ENCODE peak calls at places on chromosomes 2 and 18, in nine cellular contexts. One of them, this sample, is unnamed.

GRCh38 chr2:97673187-97673914 is 3.8 kb downstream of the C2orf92 start:
- DNase-seq in astrocyte of the spinal cord: no peak
- DNase-seq in breast epithelium: no peak
- DNase-seq in omental fat pad: no peak
- DNase-seq in tibial artery: no peak
- DNase-seq in fibroblast of lung: peak
- DNase-seq in lower lobe of right lung: no peak
- DNase-seq in mucosa of descending colon: no peak
- DNase-seq in adrenal gland: no peak
- DNase-seq in this sample: no peak

GRCh38 chr2:33405180-33406105 is 71.0 kb upstream of the RASGRP3 start:
- DNase-seq in astrocyte of the spinal cord: peak
- DNase-seq in breast epithelium: no peak
- DNase-seq in omental fat pad: no peak
- DNase-seq in tibial artery: no peak
- DNase-seq in fibroblast of lung: peak
- DNase-seq in lower lobe of right lung: no peak
- DNase-seq in mucosa of descending colon: no peak
- DNase-seq in adrenal gland: no peak
- DNase-seq in this sample: no peak

GRCh38 chr2:173684896-173685485 is 280.2 kb downstream of the SP3 start:
- DNase-seq in astrocyte of the spinal cord: no peak
- DNase-seq in breast epithelium: no peak
- DNase-seq in omental fat pad: no peak
- DNase-seq in tibial artery: no peak
- DNase-seq in fibroblast of lung: no peak
- DNase-seq in lower lobe of right lung: no peak
- DNase-seq in mucosa of descending colon: no peak
- DNase-seq in adrenal gland: no peak
- DNase-seq in this sample: no peak

GRCh38 chr18:50926521-50926920 is 41.3 kb upstream of the ELAC1 start:
- DNase-seq in astrocyte of the spinal cord: no peak
- DNase-seq in breast epithelium: no peak
- DNase-seq in omental fat pad: no peak
- DNase-seq in tibial artery: no peak
- DNase-seq in fibroblast of lung: no peak
- DNase-seq in lower lobe of right lung: no peak
- DNase-seq in mucosa of descending colon: no peak
- DNase-seq in adrenal gland: no peak
- DNase-seq in this sample: no peak

GRCh38 chr2:98559581-98559980 is 48.7 kb downstream of the COA5 start:
- DNase-seq in astrocyte of the spinal cord: no peak
- DNase-seq in breast epithelium: no peak
- DNase-seq in omental fat pad: no peak
- DNase-seq in tibial artery: no peak
- DNase-seq in fibroblast of lung: peak
- DNase-seq in lower lobe of right lung: no peak
- DNase-seq in mucosa of descending colon: no peak
- DNase-seq in adrenal gland: no peak
- DNase-seq in this sample: no peak

GRCh38 chr2:142673836-142674235 is 203.6 kb upstream of the KYNU start:
- DNase-seq in astrocyte of the spinal cord: no peak
- DNase-seq in breast epithelium: no peak
- DNase-seq in omental fat pad: no peak
- DNase-seq in tibial artery: no peak
- DNase-seq in fibroblast of lung: no peak
- DNase-seq in lower lobe of right lung: no peak
- DNase-seq in mucosa of descending colon: no peak
- DNase-seq in adrenal gland: no peak
- DNase-seq in this sample: no peak

GRCh38 chr2:144084114-144084661 is 435.7 kb downstream of the ZEB2 start:
- DNase-seq in astrocyte of the spinal cord: peak
- DNase-seq in breast epithelium: no peak
- DNase-seq in omental fat pad: no peak
- DNase-seq in tibial artery: no peak
- DNase-seq in fibroblast of lung: peak
- DNase-seq in lower lobe of right lung: no peak
- DNase-seq in mucosa of descending colon: no peak
- DNase-seq in adrenal gland: no peak
- DNase-seq in this sample: no peak

GRCh38 chr2:227035678-227036077 is 128.3 kb downstream of the COL4A4 start:
- DNase-seq in astrocyte of the spinal cord: no peak
- DNase-seq in breast epithelium: no peak
- DNase-seq in omental fat pad: no peak
- DNase-seq in tibial artery: no peak
- DNase-seq in fibroblast of lung: peak
- DNase-seq in lower lobe of right lung: no peak
- DNase-seq in mucosa of descending colon: no peak
- DNase-seq in adrenal gland: no peak
- DNase-seq in this sample: no peak

GRCh38 chr2:200025717-200026116 is 70.3 kb downstream of the MAIP1 start:
- DNase-seq in astrocyte of the spinal cord: no peak
- DNase-seq in breast epithelium: no peak
- DNase-seq in omental fat pad: no peak
- DNase-seq in tibial artery: no peak
- DNase-seq in fibroblast of lung: no peak
- DNase-seq in lower lobe of right lung: no peak
- DNase-seq in mucosa of descending colon: no peak
- DNase-seq in adrenal gland: no peak
- DNase-seq in this sample: no peak

GRCh38 chr18:75958683-75959082 is 531.2 kb upstream of the SMIM21 start:
- DNase-seq in astrocyte of the spinal cord: no peak
- DNase-seq in breast epithelium: no peak
- DNase-seq in omental fat pad: no peak
- DNase-seq in tibial artery: no peak
- DNase-seq in fibroblast of lung: no peak
- DNase-seq in lower lobe of right lung: no peak
- DNase-seq in mucosa of descending colon: no peak
- DNase-seq in adrenal gland: no peak
- DNase-seq in this sample: no peak

GRCh38 chr2:36710858-36711520 is 14.5 kb downstream of the VIT start:
- DNase-seq in astrocyte of the spinal cord: no peak
- DNase-seq in breast epithelium: no peak
- DNase-seq in omental fat pad: no peak
- DNase-seq in tibial artery: no peak
- DNase-seq in fibroblast of lung: no peak
- DNase-seq in lower lobe of right lung: no peak
- DNase-seq in mucosa of descending colon: no peak
- DNase-seq in adrenal gland: no peak
- DNase-seq in this sample: no peak

GRCh38 chr18:76256897-76257500 is 238.0 kb downstream of the ZNF516 start:
- DNase-seq in astrocyte of the spinal cord: peak
- DNase-seq in breast epithelium: no peak
- DNase-seq in omental fat pad: no peak
- DNase-seq in tibial artery: no peak
- DNase-seq in fibroblast of lung: peak
- DNase-seq in lower lobe of right lung: no peak
- DNase-seq in mucosa of descending colon: peak
- DNase-seq in adrenal gland: no peak
- DNase-seq in this sample: no peak

GRCh38 chr2:102273619-102274211 is 37.6 kb upstream of the IL1RL1 start:
- DNase-seq in astrocyte of the spinal cord: peak
- DNase-seq in breast epithelium: no peak
- DNase-seq in omental fat pad: no peak
- DNase-seq in tibial artery: no peak
- DNase-seq in fibroblast of lung: no peak
- DNase-seq in lower lobe of right lung: no peak
- DNase-seq in mucosa of descending colon: no peak
- DNase-seq in adrenal gland: no peak
- DNase-seq in this sample: peak

GRCh38 chr18:76553715-76554603 is 58.9 kb upstream of the ZNF516 start:
- DNase-seq in astrocyte of the spinal cord: no peak
- DNase-seq in breast epithelium: no peak
- DNase-seq in omental fat pad: no peak
- DNase-seq in tibial artery: no peak
- DNase-seq in fibroblast of lung: peak
- DNase-seq in lower lobe of right lung: no peak
- DNase-seq in mucosa of descending colon: peak
- DNase-seq in adrenal gland: no peak
- DNase-seq in this sample: peak

GRCh38 chr18:37563810-37564511 is 1.6 kb downstream of the CELF4 start:
- DNase-seq in astrocyte of the spinal cord: no peak
- DNase-seq in breast epithelium: no peak
- DNase-seq in omental fat pad: no peak
- DNase-seq in tibial artery: no peak
- DNase-seq in fibroblast of lung: no peak
- DNase-seq in lower lobe of right lung: no peak
- DNase-seq in mucosa of descending colon: no peak
- DNase-seq in adrenal gland: no peak
- DNase-seq in this sample: no peak

GRCh38 chr18:7174359-7175107 is 56.4 kb upstream of the LRRC30 start:
- DNase-seq in astrocyte of the spinal cord: no peak
- DNase-seq in breast epithelium: peak
- DNase-seq in omental fat pad: no peak
- DNase-seq in tibial artery: no peak
- DNase-seq in fibroblast of lung: no peak
- DNase-seq in lower lobe of right lung: no peak
- DNase-seq in mucosa of descending colon: no peak
- DNase-seq in adrenal gland: peak
- DNase-seq in this sample: no peak

GRCh38 chr18:7173216-7173615 is 55.6 kb upstream of the LAMA1 start:
- DNase-seq in astrocyte of the spinal cord: no peak
- DNase-seq in breast epithelium: no peak
- DNase-seq in omental fat pad: no peak
- DNase-seq in tibial artery: no peak
- DNase-seq in fibroblast of lung: no peak
- DNase-seq in lower lobe of right lung: no peak
- DNase-seq in mucosa of descending colon: no peak
- DNase-seq in adrenal gland: no peak
- DNase-seq in this sample: no peak

GRCh38 chr18:7172611-7173010 is 55.0 kb upstream of the LAMA1 start:
- DNase-seq in astrocyte of the spinal cord: no peak
- DNase-seq in breast epithelium: no peak
- DNase-seq in omental fat pad: no peak
- DNase-seq in tibial artery: no peak
- DNase-seq in fibroblast of lung: peak
- DNase-seq in lower lobe of right lung: no peak
- DNase-seq in mucosa of descending colon: no peak
- DNase-seq in adrenal gland: no peak
- DNase-seq in this sample: no peak

DNA sequence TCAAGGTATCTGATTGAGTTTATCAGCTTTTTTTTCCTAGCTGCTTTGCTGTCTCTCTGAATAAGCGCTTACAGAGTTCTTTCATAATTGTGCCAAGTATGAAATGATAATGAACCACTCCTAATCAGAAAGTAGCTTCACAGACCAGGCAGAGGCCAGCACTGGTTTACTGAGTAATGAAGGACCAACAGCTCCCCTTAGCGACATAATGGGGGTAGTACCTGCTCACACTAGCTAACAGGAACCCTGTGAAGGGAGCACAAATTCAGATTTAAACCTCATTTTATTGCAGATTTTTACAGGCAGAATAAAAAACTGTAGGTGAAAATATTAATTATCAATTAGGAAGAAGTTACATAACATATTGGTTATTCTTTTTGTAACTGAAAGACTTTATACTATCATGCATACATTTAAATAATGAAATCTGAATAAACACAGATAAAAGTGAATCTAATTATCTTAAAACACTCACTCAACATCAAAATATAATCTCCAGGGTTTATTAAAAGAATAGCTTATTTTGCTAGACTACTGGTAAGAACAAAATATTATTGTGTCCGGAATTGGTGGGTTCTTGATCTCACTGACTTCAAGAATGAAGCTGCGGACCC is 53.7 kb upstream of the LRRC30 start:
- DNase-seq in astrocyte of the spinal cord: peak
- DNase-seq in breast epithelium: peak
- DNase-seq in omental fat pad: peak
- DNase-seq in tibial artery: peak
- DNase-seq in fibroblast of lung: peak
- DNase-seq in lower lobe of right lung: no peak
- DNase-seq in mucosa of descending colon: peak
- DNase-seq in adrenal gland: peak
- DNase-seq in this sample: no peak
- TF ChIP-seq CTCF in astrocyte of the spinal cord: peak
- TF ChIP-seq CTCF in breast epithelium: peak
- TF ChIP-seq CTCF in omental fat pad: no peak
- TF ChIP-seq CTCF in tibial artery: peak
- TF ChIP-seq CTCF in fibroblast of lung: peak
- TF ChIP-seq CTCF in lower lobe of right lung: peak
- TF ChIP-seq CTCF in mucosa of descending colon: peak
- TF ChIP-seq CTCF in adrenal gland: peak
- TF ChIP-seq CTCF in this sample: peak

GRCh38 chr2:196431957-196432356 is 207.6 kb upstream of the CCDC150 start:
- DNase-seq in astrocyte of the spinal cord: peak
- DNase-seq in breast epithelium: no peak
- DNase-seq in omental fat pad: no peak
- DNase-seq in tibial artery: no peak
- DNase-seq in fibroblast of lung: peak
- DNase-seq in lower lobe of right lung: no peak
- DNase-seq in mucosa of descending colon: no peak
- DNase-seq in adrenal gland: no peak
- DNase-seq in this sample: no peak
- TF ChIP-seq CTCF in astrocyte of the spinal cord: peak
- TF ChIP-seq CTCF in breast epithelium: no peak
- TF ChIP-seq CTCF in omental fat pad: no peak
- TF ChIP-seq CTCF in tibial artery: no peak
- TF ChIP-seq CTCF in fibroblast of lung: peak
- TF ChIP-seq CTCF in lower lobe of right lung: peak
- TF ChIP-seq CTCF in mucosa of descending colon: no peak
- TF ChIP-seq CTCF in adrenal gland: no peak
- TF ChIP-seq CTCF in this sample: no peak

DNA sequence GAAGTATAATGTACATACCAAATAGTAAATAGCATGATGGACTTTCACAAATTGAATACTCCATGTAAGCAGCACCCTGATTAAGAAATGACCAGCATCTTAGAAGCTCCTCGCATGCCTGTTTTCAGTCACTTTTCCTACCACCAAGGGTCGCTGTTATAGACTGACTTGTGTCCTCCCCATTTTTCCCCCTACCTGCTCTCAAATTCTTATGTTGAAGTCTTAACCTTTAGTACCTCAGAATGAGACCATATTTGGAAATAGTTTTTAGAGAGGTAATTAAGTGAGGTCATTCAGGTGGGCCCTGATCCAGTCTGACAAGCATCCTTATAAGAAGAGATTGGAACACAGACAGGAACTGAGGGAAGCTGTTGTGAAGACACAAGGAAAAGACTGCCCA is 125.9 kb downstream of the LYPD6 start:
- DNase-seq in astrocyte of the spinal cord: no peak
- DNase-seq in breast epithelium: no peak
- DNase-seq in omental fat pad: no peak
- DNase-seq in tibial artery: no peak
- DNase-seq in fibroblast of lung: no peak
- DNase-seq in lower lobe of right lung: no peak
- DNase-seq in mucosa of descending colon: no peak
- DNase-seq in adrenal gland: no peak
- DNase-seq in this sample: no peak
- TF ChIP-seq CTCF in astrocyte of the spinal cord: no peak
- TF ChIP-seq CTCF in breast epithelium: no peak
- TF ChIP-seq CTCF in omental fat pad: no peak
- TF ChIP-seq CTCF in tibial artery: no peak
- TF ChIP-seq CTCF in fibroblast of lung: no peak
- TF ChIP-seq CTCF in lower lobe of right lung: no peak
- TF ChIP-seq CTCF in mucosa of descending colon: no peak
- TF ChIP-seq CTCF in adrenal gland: no peak
- TF ChIP-seq CTCF in this sample: no peak

DNA sequence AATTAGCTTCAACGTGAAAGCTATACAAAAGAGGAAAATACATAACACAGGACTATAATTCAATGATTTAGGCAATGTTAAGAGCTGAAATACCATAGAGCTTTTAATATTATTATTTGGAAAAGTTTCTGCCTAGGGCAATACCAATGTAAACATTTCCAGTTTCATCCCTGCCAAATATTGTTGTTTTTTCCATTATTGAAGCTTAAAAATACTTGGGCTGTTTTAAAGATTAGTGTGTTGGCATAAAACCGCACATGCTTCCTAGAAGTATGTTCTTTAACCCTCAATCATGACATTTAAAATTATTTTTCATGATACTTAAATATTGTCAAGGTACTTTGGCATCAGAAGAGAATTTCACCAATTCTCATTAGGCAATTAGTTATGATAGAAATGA is 18.7 kb upstream of the PDE1A start:
- DNase-seq in astrocyte of the spinal cord: no peak
- DNase-seq in breast epithelium: no peak
- DNase-seq in omental fat pad: no peak
- DNase-seq in tibial artery: no peak
- DNase-seq in fibroblast of lung: peak
- DNase-seq in lower lobe of right lung: no peak
- DNase-seq in mucosa of descending colon: no peak
- DNase-seq in adrenal gland: no peak
- DNase-seq in this sample: no peak
- TF ChIP-seq CTCF in astrocyte of the spinal cord: no peak
- TF ChIP-seq CTCF in breast epithelium: no peak
- TF ChIP-seq CTCF in omental fat pad: no peak
- TF ChIP-seq CTCF in tibial artery: no peak
- TF ChIP-seq CTCF in fibroblast of lung: no peak
- TF ChIP-seq CTCF in lower lobe of right lung: no peak
- TF ChIP-seq CTCF in mucosa of descending colon: no peak
- TF ChIP-seq CTCF in adrenal gland: no peak
- TF ChIP-seq CTCF in this sample: no peak